ENCODE peak calls at places on chromosomes 6 and 20, in six cellular contexts. R, G, T, F, W and E are unnamed samples.
A peak's percentile ranks its signal among the peaks of the same experiment; 100 is the strongest.

GRCh38 chr6:170000071-170000843 is 248.8 kb downstream of the ERMARD start:
- DNase-seq in R (no peak), G (no peak), T (no peak), F (no peak), W (no peak), E (no peak)

GRCh38 chr6:131372535-131372934 is 200.5 kb upstream of the ARG1 start:
- DNase-seq in R (no peak), G (no peak), T (no peak), F (no peak), W (no peak), E (no peak)

GRCh38 chr20:49813305-49813974 is 812 bp downstream of the SLC9A8 start:
- DNase-seq in R (no peak), G (no peak), T (no peak), F (no peak), W (no peak), E (no peak)

GRCh38 chr6:69098910-69099309 is 463.8 kb downstream of the ADGRB3 start:
- DNase-seq in R (no peak), G (no peak), T (no peak), F (no peak), W (no peak), E (no peak)

GRCh38 chr6:157240960-157241311 is 82.4 kb downstream of the TMEM242 start:
- DNase-seq in R (no peak), G (no peak), T (no peak), F (no peak), W (no peak), E (no peak)

GRCh38 chr6:33980176-33980805 is 165.6 kb downstream of the GRM4 start:
- DNase-seq in R (no peak), G (no peak), T (no peak), F (no peak), W (no peak), E (peak; percentile 66)

GRCh38 chr6:1015819-1016218 is 296.1 kb upstream of the FOXQ1 start:
- DNase-seq in R (no peak), G (no peak), T (no peak), F (no peak), W (no peak), E (no peak)

GRCh38 chr6:132128424-132128823 is 177.3 kb upstream of the CCN2 start:
- DNase-seq in R (no peak), G (no peak), T (no peak), F (no peak), W (no peak), E (no peak)

GRCh38 chr6:39375405-39375804 is 52.9 kb upstream of the KCNK16 start:
- DNase-seq in R (no peak), G (no peak), T (no peak), F (no peak), W (no peak), E (no peak)

GRCh38 chr6:133835901-133836300 is 53.0 kb upstream of the TCF21 start:
- DNase-seq in R (no peak), G (no peak), T (no peak), F (no peak), W (no peak), E (no peak)
- TF ChIP-seq CTCF in R (no peak), G (no peak), T (no peak), F (no peak), W (no peak), E (no peak)

GRCh38 chr6:9020001-9020400 is 584.7 kb upstream of the SLC35B3 start:
- DNase-seq in R (no peak), G (no peak), T (no peak), F (no peak), W (no peak), E (no peak)

GRCh38 chr6:9025796-9026195 is 590.5 kb upstream of the SLC35B3 start:
- DNase-seq in R (no peak), G (no peak), T (no peak), F (no peak), W (no peak), E (no peak)

GRCh38 chr6:9028086-9028485 is 592.7 kb upstream of the SLC35B3 start:
- DNase-seq in R (no peak), G (no peak), T (no peak), F (no peak), W (no peak), E (no peak)

DNA sequence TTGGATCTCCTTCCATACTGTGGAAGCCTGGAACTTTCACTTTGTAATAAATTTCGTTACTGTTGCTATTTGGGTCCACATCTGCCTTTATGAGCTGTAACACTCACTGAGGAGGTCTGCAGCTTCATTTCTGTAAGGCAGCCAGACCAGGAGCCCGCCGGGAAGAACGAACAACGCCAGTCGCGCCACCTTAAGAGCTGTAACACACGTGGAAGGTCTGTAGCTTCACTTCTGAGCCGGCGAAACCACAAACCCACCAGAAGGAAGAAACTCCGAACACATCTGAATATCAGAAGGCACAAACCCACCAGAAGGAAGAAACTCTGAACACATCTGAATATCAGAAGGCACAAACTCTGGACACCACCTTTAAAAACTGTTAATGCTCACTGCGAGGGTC is 589.9 kb upstream of the SLC35B3 start:
- DNase-seq in R (no peak), G (no peak), T (no peak), F (no peak), W (no peak), E (no peak)
- TF ChIP-seq CTCF in R (no peak), G (no peak), T (no peak), F (no peak), W (no peak), E (no peak)

GRCh38 chr20:20395087-20395486 is 27.2 kb downstream of the INSM1 start:
- DNase-seq in R (no peak), G (no peak), T (no peak), F (no peak), W (no peak), E (no peak)

GRCh38 chr20:20393207-20393606 is 25.3 kb downstream of the INSM1 start:
- DNase-seq in R (no peak), G (no peak), T (no peak), F (no peak), W (no peak), E (no peak)

GRCh38 chr20:20395856-20396600 is 28.1 kb downstream of the INSM1 start:
- DNase-seq in R (no peak), G (no peak), T (no peak), F (no peak), W (no peak), E (no peak)

GRCh38 chr20:20391766-20392165 is 23.9 kb downstream of the INSM1 start:
- DNase-seq in R (no peak), G (no peak), T (no peak), F (no peak), W (no peak), E (no peak)

DNA sequence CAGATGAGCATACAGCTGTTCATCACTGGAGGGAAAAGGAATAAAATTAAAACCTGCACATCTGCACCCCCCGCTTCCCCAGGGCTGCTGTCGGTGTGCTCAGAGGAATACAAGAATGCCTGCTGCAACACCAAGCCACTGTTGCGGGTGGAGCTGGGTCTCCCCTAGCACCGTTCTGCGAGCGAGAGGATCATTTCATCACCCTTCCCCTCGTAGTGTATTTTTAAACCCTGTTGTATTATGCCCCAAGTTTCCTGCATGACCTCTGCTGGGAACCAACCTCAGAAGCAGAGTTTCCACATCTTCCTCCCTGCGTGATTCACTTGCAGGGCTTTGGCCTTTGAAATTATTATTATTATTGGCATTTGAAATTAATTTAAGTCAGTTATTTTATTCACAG is 25.9 kb downstream of the INSM1 start:
- DNase-seq in R (no peak), G (no peak), T (no peak), F (no peak), W (no peak), E (no peak)
- TF ChIP-seq CTCF in R (no peak), G (no peak), T (no peak), F (no peak), W (no peak), E (no peak)

DNA sequence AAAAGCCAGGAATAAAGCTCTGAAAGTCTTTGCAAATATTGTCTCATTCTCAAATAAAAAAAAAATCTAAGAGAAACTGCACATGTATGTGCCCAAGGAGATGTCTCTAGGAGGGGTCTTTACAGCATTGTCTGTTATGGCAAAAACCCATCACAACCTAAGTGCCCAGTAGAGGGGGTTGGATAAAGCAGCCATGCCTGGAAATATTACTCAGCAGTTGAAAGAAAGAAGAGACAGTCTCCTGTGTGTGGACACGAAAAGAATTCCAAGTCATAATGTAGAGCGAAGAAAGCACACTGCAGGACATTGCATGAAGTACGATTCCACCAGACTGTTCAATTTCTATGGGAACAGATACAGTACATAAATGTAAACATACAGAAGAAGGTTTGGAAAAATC is 7.3 kb upstream of the TGM2 start:
- DNase-seq in R (no peak), G (no peak), T (peak; percentile 40), F (no peak), W (no peak), E (no peak)
- TF ChIP-seq CTCF in R (no peak), G (peak; percentile 24), T (peak; percentile 56), F (no peak), W (no peak), E (peak; percentile 36)

GRCh38 chr6:18302561-18303439 is 38.5 kb upstream of the DEK start:
- DNase-seq in R (no peak), G (peak; percentile 44), T (no peak), F (no peak), W (no peak), E (no peak)
- TF ChIP-seq CTCF in R (peak; percentile 28), G (peak; percentile 67), T (peak; percentile 17), F (no peak), W (no peak), E (no peak)

GRCh38 chr6:98847767-98848538 is 13.6 kb downstream of the POU3F2 start:
- DNase-seq in R (peak; percentile 15), G (no peak), T (no peak), F (peak; percentile 36), W (no peak), E (peak; percentile 70)
- TF ChIP-seq CTCF in R (no peak), G (no peak), T (no peak), F (no peak), W (no peak), E (peak; percentile 20)